ENCODE peak calls at places on chromosomes 11 and 22, in ten cellular contexts. D is tibial artery; H is Panc1; Z is esophagus squamous epithelium; V is MM.1S; J is pancreas; K is neuronal stem cell; M is CD8-positive, alpha-beta T cell; F is colonic mucosa; O is left ventricle myocardium inferior. W is an unnamed sample. For H3K27me3, the result is how much of the 10 kb centered on the place peaks cover.

GRCh38 chr22:21451545-21452520 is 15.4 kb upstream of the TMEM191C start:
- DNase-seq in F (peak), M (no peak), Z (no peak), V (no peak), O (no peak), K (no peak), D (peak), J (peak), H (no peak), W (no peak)

GRCh38 chr11:75767793-75768111 is 826 bp upstream of the DGAT2 start:
- DNase-seq in D (no peak), M (no peak), K (no peak), J (no peak), O (no peak), H (no peak), V (no peak), Z (no peak), F (no peak), W (no peak)

GRCh38 chr11:13962562-13963168 is at the start of gene SPON1:
- DNase-seq in F (peak), V (no peak), K (peak), D (no peak), H (no peak), O (peak), J (peak), Z (no peak), M (peak), W (peak)

GRCh38 chr11:57325735-57326048 is 940 bp upstream of the TNKS1BP1 start:
- DNase-seq in Z (no peak), D (peak), M (no peak), H (no peak), K (no peak), O (peak), J (peak), F (peak), V (peak), W (no peak)

GRCh38 chr11:606245-606644 is 9.5 kb downstream of the IRF7 start:
- DNase-seq in H (no peak), F (no peak), K (no peak), V (no peak), M (no peak), O (peak), Z (no peak), J (peak), D (no peak), W (no peak)

GRCh38 chr11:117724104-117724503 is 72.9 kb downstream of the DSCAML1 start:
- DNase-seq in K (peak), V (no peak), F (no peak), M (no peak), O (no peak), D (peak), H (no peak), Z (no peak), J (no peak), W (no peak)

GRCh38 chr22:27381552-27381951 is 420.0 kb downstream of the MN1 start:
- DNase-seq in H (no peak), M (no peak), O (no peak), Z (no peak), K (no peak), D (no peak), F (no peak), V (no peak), J (no peak), W (no peak)

GRCh38 chr22:31124811-31125465 is 2.2 kb downstream of the INPP5J start:
- DNase-seq in H (no peak), K (no peak), M (no peak), J (no peak), Z (no peak), O (no peak), V (no peak), D (no peak), F (no peak), W (no peak)

GRCh38 chr11:111336062-111336461 is 37.7 kb downstream of the POU2AF3 start:
- DNase-seq in K (no peak), O (no peak), V (no peak), D (no peak), H (no peak), M (no peak), F (no peak), J (no peak), Z (no peak), W (no peak)

GRCh38 chr11:68003846-68004550 is at the start of gene UNC93B1:
- DNase-seq in J (peak), F (peak), Z (peak), K (peak), D (peak), H (no peak), M (peak), O (peak), V (peak), W (peak)

GRCh38 chr11:7706377-7706776 is at the start of gene OVCH2:
- DNase-seq in F (no peak), M (no peak), V (no peak), D (no peak), Z (no peak), K (no peak), J (no peak), H (no peak), O (no peak), W (no peak)
- H3K27me3 ChIP-seq in F (under half), M (under half), V (under half), D (under half), Z (under half), K (under half), J (under half), H (under half), O (half or more), W (under half)

GRCh38 chr11:113505541-113506375 is 30.6 kb upstream of the DRD2 start:
- DNase-seq in M (no peak), V (no peak), H (no peak), D (no peak), F (no peak), O (no peak), Z (no peak), J (no peak), K (no peak), W (no peak)

GRCh38 chr11:113506461-113506860 is 31.3 kb upstream of the DRD2 start:
- DNase-seq in J (no peak), H (no peak), K (no peak), F (no peak), V (no peak), Z (no peak), M (no peak), D (no peak), O (no peak), W (no peak)

GRCh38 chr11:113505046-113505445 is 29.8 kb upstream of the DRD2 start:
- DNase-seq in J (no peak), F (no peak), O (no peak), M (no peak), D (no peak), V (no peak), Z (no peak), H (no peak), K (no peak), W (no peak)

GRCh38 chr11:113506893-113507292 is 31.7 kb upstream of the DRD2 start:
- DNase-seq in M (no peak), O (no peak), K (no peak), Z (no peak), D (no peak), V (no peak), H (no peak), F (no peak), J (no peak), W (no peak)

DNA sequence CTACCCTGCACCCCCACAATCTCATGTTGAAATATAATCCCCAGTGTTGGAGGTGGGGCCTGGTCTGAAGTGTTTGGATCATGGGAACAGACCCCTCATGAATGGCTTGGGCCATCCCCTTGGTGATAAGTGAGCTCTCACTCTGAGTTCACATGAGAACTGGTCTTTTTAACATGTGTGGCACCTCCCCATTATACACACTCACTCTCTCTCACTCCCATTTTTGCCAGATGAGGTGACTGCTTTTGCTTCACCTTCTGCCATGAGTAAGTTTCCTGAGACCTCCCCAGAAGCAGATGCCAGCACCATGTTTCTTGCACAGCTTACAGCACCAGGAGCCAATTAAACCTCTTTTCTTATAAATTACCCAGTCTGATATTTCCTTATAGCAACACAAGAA is 32.1 kb upstream of the DRD2 start:
- DNase-seq in O (no peak), D (no peak), J (no peak), Z (no peak), M (no peak), K (no peak), H (no peak), F (no peak), V (no peak), W (no peak)
- H3K27ac ChIP-seq in O (no peak), D (no peak), J (no peak), Z (no peak), M (no peak), K (no peak), H (no peak), F (no peak), V (no peak), W (no peak)

GRCh38 chr22:25318081-25318823 is 98.8 kb downstream of the CRYBB2 start:
- DNase-seq in V (no peak), O (no peak), K (no peak), Z (no peak), H (no peak), J (no peak), M (no peak), F (no peak), D (no peak), W (no peak)
- H3K27me3 ChIP-seq in V (under half), O (under half), K (under half), Z (under half), H (under half), J (under half), M (under half), F (under half), D (under half), W (under half)

DNA sequence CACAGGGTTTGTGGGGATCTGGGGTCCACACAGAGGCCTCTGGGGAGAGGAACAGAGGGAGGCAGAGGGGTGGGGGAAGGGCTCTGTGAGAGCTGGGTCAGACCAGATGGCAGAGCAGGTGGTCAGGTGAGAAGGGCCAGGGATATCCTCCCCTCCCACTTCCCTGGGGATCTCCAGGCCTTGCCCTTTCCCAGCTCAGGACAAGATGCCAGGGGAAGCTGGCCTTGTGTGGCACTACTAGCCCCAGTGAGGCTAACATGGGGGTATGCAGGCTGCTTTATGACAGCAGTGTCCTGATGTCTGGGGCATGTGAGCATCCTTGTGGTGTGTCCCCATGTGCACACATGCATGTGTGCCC is 51.4 kb upstream of the MYEOV start:
- DNase-seq in O (no peak), J (no peak), M (no peak), H (no peak), Z (no peak), F (peak), D (no peak), K (no peak), V (no peak), W (no peak)
- H3K27ac ChIP-seq in O (no peak), J (no peak), M (no peak), H (no peak), Z (no peak), F (no peak), D (no peak), K (no peak), V (no peak), W (no peak)

GRCh38 chr11:128926000-128926399 is 16.7 kb downstream of the TP53AIP1 start:
- DNase-seq in H (no peak), O (no peak), J (no peak), K (no peak), M (no peak), D (no peak), F (no peak), V (no peak), Z (no peak), W (no peak)
- H3K27me3 ChIP-seq in H (under half), O (under half), J (under half), K (under half), M (under half), D (under half), F (under half), V (under half), Z (under half), W (under half)

DNA sequence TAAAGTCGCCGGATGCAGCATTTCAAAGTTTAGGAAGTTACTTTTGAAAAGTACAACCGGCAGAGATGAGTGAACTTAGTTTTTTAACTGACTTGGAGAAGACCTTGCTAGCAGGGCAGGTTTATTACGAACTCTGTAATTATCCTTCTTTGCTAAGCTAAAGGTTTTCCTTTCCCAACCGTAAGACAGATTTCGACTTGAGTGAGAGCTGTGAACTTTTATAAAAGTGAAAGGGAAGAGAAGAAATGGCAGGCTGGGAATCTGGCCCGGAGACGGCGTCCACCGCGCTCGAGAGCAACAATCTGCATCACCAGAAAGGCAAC is 659 bp upstream of the TEAD1 start:
- DNase-seq in D (no peak), V (peak), J (no peak), O (no peak), Z (no peak), K (no peak), F (no peak), H (no peak), M (no peak), W (no peak)
- H3K27ac ChIP-seq in D (peak), V (peak), J (peak), O (peak), Z (peak), K (peak), F (peak), H (peak), M (no peak), W (no peak)

W was measured in CD4-positive, alpha-beta T cell.